ENCODE peak calls at places on chromosome 6, in eight cellular contexts. One of them, this sample, is unnamed.

GRCh38 chr6:118844915-118845314 is 49.0 kb upstream of the ASF1A start:
- DNase-seq in A549: no peak
- DNase-seq in stimulated activated CD4-positive, alpha-beta T cell treated with anti-CD3 and anti-CD28 coated beads, TNF-alpha, amount 100 ng/mL, for 4 hours: no peak
- DNase-seq in breast epithelium: no peak
- DNase-seq in mucosa of gallbladder: no peak
- DNase-seq in HEK293T: no peak
- DNase-seq in AG20443: no peak
- DNase-seq in left cardiac atrium: no peak
- DNase-seq in this sample: no peak

GRCh38 chr6:131476362-131476761 is 96.7 kb upstream of the ARG1 start:
- DNase-seq in A549: no peak
- DNase-seq in breast epithelium: no peak
- DNase-seq in AG20443: no peak
- DNase-seq in left cardiac atrium: no peak
- DNase-seq in stimulated activated CD4-positive, alpha-beta T cell treated with anti-CD3 and anti-CD28 coated beads, TNF-alpha, amount 100 ng/mL, for 4 hours: no peak
- DNase-seq in mucosa of gallbladder: no peak
- DNase-seq in HEK293T: no peak
- DNase-seq in this sample: no peak

GRCh38 chr6:548517-548916 is 108.4 kb downstream of the HUS1B start:
- DNase-seq in AG20443: no peak
- DNase-seq in A549: no peak
- DNase-seq in breast epithelium: no peak
- DNase-seq in stimulated activated CD4-positive, alpha-beta T cell treated with anti-CD3 and anti-CD28 coated beads, TNF-alpha, amount 100 ng/mL, for 4 hours: no peak
- DNase-seq in mucosa of gallbladder: no peak
- DNase-seq in left cardiac atrium: no peak
- DNase-seq in HEK293T: no peak
- DNase-seq in this sample: no peak

GRCh38 chr6:170098428-170099170 is 192.3 kb downstream of the DLL1 start:
- DNase-seq in breast epithelium: peak; percentile 30
- DNase-seq in left cardiac atrium: no peak
- DNase-seq in AG20443: no peak
- DNase-seq in HEK293T: no peak
- DNase-seq in stimulated activated CD4-positive, alpha-beta T cell treated with anti-CD3 and anti-CD28 coated beads, TNF-alpha, amount 100 ng/mL, for 4 hours: no peak
- DNase-seq in mucosa of gallbladder: no peak
- DNase-seq in A549: no peak
- DNase-seq in this sample: no peak

GRCh38 chr6:92047886-92048285 is 1371.5 kb downstream of the EPHA7 start:
- DNase-seq in A549: no peak
- DNase-seq in breast epithelium: no peak
- DNase-seq in AG20443: peak; percentile 2
- DNase-seq in HEK293T: peak; percentile 8
- DNase-seq in mucosa of gallbladder: no peak
- DNase-seq in left cardiac atrium: no peak
- DNase-seq in stimulated activated CD4-positive, alpha-beta T cell treated with anti-CD3 and anti-CD28 coated beads, TNF-alpha, amount 100 ng/mL, for 4 hours: no peak
- DNase-seq in this sample: no peak

GRCh38 chr6:158847786-158848185 is 28.6 kb upstream of the EZR start:
- DNase-seq in left cardiac atrium: no peak
- DNase-seq in A549: no peak
- DNase-seq in stimulated activated CD4-positive, alpha-beta T cell treated with anti-CD3 and anti-CD28 coated beads, TNF-alpha, amount 100 ng/mL, for 4 hours: no peak
- DNase-seq in AG20443: no peak
- DNase-seq in HEK293T: no peak
- DNase-seq in breast epithelium: no peak
- DNase-seq in mucosa of gallbladder: no peak
- DNase-seq in this sample: no peak

GRCh38 chr6:118706702-118707101 is 55.3 kb upstream of the CEP85L start:
- DNase-seq in stimulated activated CD4-positive, alpha-beta T cell treated with anti-CD3 and anti-CD28 coated beads, TNF-alpha, amount 100 ng/mL, for 4 hours: no peak
- DNase-seq in HEK293T: no peak
- DNase-seq in AG20443: no peak
- DNase-seq in A549: no peak
- DNase-seq in left cardiac atrium: no peak
- DNase-seq in mucosa of gallbladder: no peak
- DNase-seq in breast epithelium: no peak
- DNase-seq in this sample: no peak

GRCh38 chr6:149313070-149313469 is 4.4 kb upstream of the TAB2 start:
- DNase-seq in AG20443: no peak
- DNase-seq in mucosa of gallbladder: no peak
- DNase-seq in stimulated activated CD4-positive, alpha-beta T cell treated with anti-CD3 and anti-CD28 coated beads, TNF-alpha, amount 100 ng/mL, for 4 hours: no peak
- DNase-seq in HEK293T: no peak
- DNase-seq in A549: no peak
- DNase-seq in breast epithelium: no peak
- DNase-seq in left cardiac atrium: no peak
- DNase-seq in this sample: no peak

GRCh38 chr6:125919618-125920017 is 37.0 kb upstream of the HINT3 start:
- DNase-seq in AG20443: no peak
- DNase-seq in left cardiac atrium: no peak
- DNase-seq in HEK293T: no peak
- DNase-seq in A549: no peak
- DNase-seq in mucosa of gallbladder: no peak
- DNase-seq in stimulated activated CD4-positive, alpha-beta T cell treated with anti-CD3 and anti-CD28 coated beads, TNF-alpha, amount 100 ng/mL, for 4 hours: no peak
- DNase-seq in breast epithelium: no peak
- DNase-seq in this sample: no peak

GRCh38 chr6:133040025-133040838 is 200.9 kb upstream of the EYA4 start:
- DNase-seq in HEK293T: peak; percentile 62
- DNase-seq in A549: peak; percentile 4
- DNase-seq in left cardiac atrium: no peak
- DNase-seq in breast epithelium: no peak
- DNase-seq in AG20443: peak; percentile 24
- DNase-seq in mucosa of gallbladder: no peak
- DNase-seq in stimulated activated CD4-positive, alpha-beta T cell treated with anti-CD3 and anti-CD28 coated beads, TNF-alpha, amount 100 ng/mL, for 4 hours: no peak
- DNase-seq in this sample: no peak

GRCh38 chr6:3259491-3259958 is 778 bp downstream of the PSMG4 start:
- DNase-seq in AG20443: peak; percentile 60
- DNase-seq in A549: peak; percentile 25
- DNase-seq in HEK293T: peak; percentile 52
- DNase-seq in left cardiac atrium: peak; percentile 60
- DNase-seq in breast epithelium: no peak
- DNase-seq in stimulated activated CD4-positive, alpha-beta T cell treated with anti-CD3 and anti-CD28 coated beads, TNF-alpha, amount 100 ng/mL, for 4 hours: peak; percentile 13
- DNase-seq in mucosa of gallbladder: no peak
- DNase-seq in this sample: no peak

GRCh38 chr6:43984442-43985321 is 142.6 kb downstream of the MRPL14 start:
- DNase-seq in AG20443: peak; percentile 39
- DNase-seq in stimulated activated CD4-positive, alpha-beta T cell treated with anti-CD3 and anti-CD28 coated beads, TNF-alpha, amount 100 ng/mL, for 4 hours: no peak
- DNase-seq in breast epithelium: peak; percentile 15
- DNase-seq in left cardiac atrium: peak; percentile 56
- DNase-seq in HEK293T: peak; percentile 36
- DNase-seq in mucosa of gallbladder: no peak
- DNase-seq in A549: no peak
- DNase-seq in this sample: no peak

GRCh38 chr6:145836170-145836569 is 21.6 kb upstream of the FBXO30 start:
- DNase-seq in A549: no peak
- DNase-seq in breast epithelium: no peak
- DNase-seq in left cardiac atrium: no peak
- DNase-seq in AG20443: peak; percentile 17
- DNase-seq in mucosa of gallbladder: no peak
- DNase-seq in HEK293T: no peak
- DNase-seq in stimulated activated CD4-positive, alpha-beta T cell treated with anti-CD3 and anti-CD28 coated beads, TNF-alpha, amount 100 ng/mL, for 4 hours: no peak
- DNase-seq in this sample: no peak

GRCh38 chr6:149130093-149130872 is 187.2 kb upstream of the TAB2 start:
- DNase-seq in HEK293T: no peak
- DNase-seq in A549: no peak
- DNase-seq in breast epithelium: peak; percentile 56
- DNase-seq in AG20443: no peak
- DNase-seq in mucosa of gallbladder: peak; percentile 23
- DNase-seq in stimulated activated CD4-positive, alpha-beta T cell treated with anti-CD3 and anti-CD28 coated beads, TNF-alpha, amount 100 ng/mL, for 4 hours: no peak
- DNase-seq in left cardiac atrium: no peak
- DNase-seq in this sample: no peak

GRCh38 chr6:3363296-3364025 is 93.4 kb downstream of the SLC22A23 start:
- DNase-seq in HEK293T: no peak
- DNase-seq in breast epithelium: peak; percentile 90
- DNase-seq in stimulated activated CD4-positive, alpha-beta T cell treated with anti-CD3 and anti-CD28 coated beads, TNF-alpha, amount 100 ng/mL, for 4 hours: no peak
- DNase-seq in AG20443: no peak
- DNase-seq in mucosa of gallbladder: peak; percentile 89
- DNase-seq in left cardiac atrium: no peak
- DNase-seq in A549: no peak
- DNase-seq in this sample: peak; percentile 80

GRCh38 chr6:112116215-112116614 is 28.8 kb downstream of the FAM229B start:
- DNase-seq in mucosa of gallbladder: no peak
- DNase-seq in stimulated activated CD4-positive, alpha-beta T cell treated with anti-CD3 and anti-CD28 coated beads, TNF-alpha, amount 100 ng/mL, for 4 hours: no peak
- DNase-seq in left cardiac atrium: no peak
- DNase-seq in breast epithelium: no peak
- DNase-seq in HEK293T: peak; percentile 46
- DNase-seq in AG20443: no peak
- DNase-seq in A549: no peak
- DNase-seq in this sample: no peak

GRCh38 chr6:135195045-135195444 is 13.9 kb downstream of the MYB start:
- DNase-seq in mucosa of gallbladder: no peak
- DNase-seq in left cardiac atrium: no peak
- DNase-seq in A549: no peak
- DNase-seq in HEK293T: no peak
- DNase-seq in AG20443: no peak
- DNase-seq in breast epithelium: no peak
- DNase-seq in stimulated activated CD4-positive, alpha-beta T cell treated with anti-CD3 and anti-CD28 coated beads, TNF-alpha, amount 100 ng/mL, for 4 hours: no peak
- DNase-seq in this sample: no peak

This sample was measured in lung.